ENCODE peak calls at places on chromosomes 7 and 10, in ten cellular contexts. One of them, this sample, is unnamed.

GRCh38 chr7:99372275-99373085 is 2.0 kb upstream of the ARPC1B start:
- DNase-seq in mesenteric fat pad: no peak
- DNase-seq in stimulated activated CD4-positive, alpha-beta T cell treated with anti-CD3 and anti-CD28 coated beads, Interleukin-1b, Interleukin-23, amount 100 ng/mL, for 1 hour: no peak
- DNase-seq in NCI-H345: no peak
- DNase-seq in GM12864: no peak
- DNase-seq in neural progenitor cell: peak
- DNase-seq in T-helper 2 cell: no peak
- DNase-seq in T follicular helper cell: no peak
- DNase-seq in NB4: no peak
- DNase-seq in central memory CD4-positive, alpha-beta T cell: no peak
- DNase-seq in this sample: no peak

GRCh38 chr7:96111405-96111804 is 210.5 kb downstream of the SLC25A13 start:
- DNase-seq in T follicular helper cell: no peak
- DNase-seq in NB4: no peak
- DNase-seq in central memory CD4-positive, alpha-beta T cell: no peak
- DNase-seq in T-helper 2 cell: no peak
- DNase-seq in GM12864: no peak
- DNase-seq in mesenteric fat pad: no peak
- DNase-seq in NCI-H345: no peak
- DNase-seq in neural progenitor cell: no peak
- DNase-seq in stimulated activated CD4-positive, alpha-beta T cell treated with anti-CD3 and anti-CD28 coated beads, Interleukin-1b, Interleukin-23, amount 100 ng/mL, for 1 hour: no peak
- DNase-seq in this sample: no peak

GRCh38 chr7:66303454-66304160 is 98.5 kb downstream of the TPST1 start:
- DNase-seq in GM12864: no peak
- DNase-seq in mesenteric fat pad: no peak
- DNase-seq in T-helper 2 cell: no peak
- DNase-seq in stimulated activated CD4-positive, alpha-beta T cell treated with anti-CD3 and anti-CD28 coated beads, Interleukin-1b, Interleukin-23, amount 100 ng/mL, for 1 hour: no peak
- DNase-seq in NCI-H345: no peak
- DNase-seq in neural progenitor cell: no peak
- DNase-seq in central memory CD4-positive, alpha-beta T cell: no peak
- DNase-seq in NB4: no peak
- DNase-seq in T follicular helper cell: no peak
- DNase-seq in this sample: no peak

GRCh38 chr7:138433583-138434437 is 26.2 kb upstream of the TRIM24 start:
- DNase-seq in stimulated activated CD4-positive, alpha-beta T cell treated with anti-CD3 and anti-CD28 coated beads, Interleukin-1b, Interleukin-23, amount 100 ng/mL, for 1 hour: no peak
- DNase-seq in NCI-H345: no peak
- DNase-seq in T follicular helper cell: no peak
- DNase-seq in GM12864: no peak
- DNase-seq in T-helper 2 cell: no peak
- DNase-seq in NB4: no peak
- DNase-seq in mesenteric fat pad: no peak
- DNase-seq in neural progenitor cell: no peak
- DNase-seq in central memory CD4-positive, alpha-beta T cell: no peak
- DNase-seq in this sample: no peak

GRCh38 chr7:35258125-35258890 is 4.4 kb upstream of the TBX20 start:
- DNase-seq in GM12864: no peak
- DNase-seq in NB4: no peak
- DNase-seq in mesenteric fat pad: no peak
- DNase-seq in central memory CD4-positive, alpha-beta T cell: no peak
- DNase-seq in NCI-H345: no peak
- DNase-seq in T-helper 2 cell: no peak
- DNase-seq in stimulated activated CD4-positive, alpha-beta T cell treated with anti-CD3 and anti-CD28 coated beads, Interleukin-1b, Interleukin-23, amount 100 ng/mL, for 1 hour: no peak
- DNase-seq in neural progenitor cell: peak
- DNase-seq in T follicular helper cell: no peak
- DNase-seq in this sample: no peak

GRCh38 chr10:95406651-95407280 is 116.0 kb upstream of the PDLIM1 start:
- DNase-seq in stimulated activated CD4-positive, alpha-beta T cell treated with anti-CD3 and anti-CD28 coated beads, Interleukin-1b, Interleukin-23, amount 100 ng/mL, for 1 hour: no peak
- DNase-seq in central memory CD4-positive, alpha-beta T cell: no peak
- DNase-seq in mesenteric fat pad: no peak
- DNase-seq in neural progenitor cell: no peak
- DNase-seq in T-helper 2 cell: no peak
- DNase-seq in NB4: no peak
- DNase-seq in T follicular helper cell: no peak
- DNase-seq in GM12864: no peak
- DNase-seq in NCI-H345: peak
- DNase-seq in this sample: no peak

GRCh38 chr7:46603780-46604725 is 683.0 kb upstream of the IGFBP3 start:
- DNase-seq in central memory CD4-positive, alpha-beta T cell: no peak
- DNase-seq in NB4: peak
- DNase-seq in GM12864: no peak
- DNase-seq in T follicular helper cell: no peak
- DNase-seq in stimulated activated CD4-positive, alpha-beta T cell treated with anti-CD3 and anti-CD28 coated beads, Interleukin-1b, Interleukin-23, amount 100 ng/mL, for 1 hour: no peak
- DNase-seq in mesenteric fat pad: no peak
- DNase-seq in T-helper 2 cell: no peak
- DNase-seq in NCI-H345: no peak
- DNase-seq in neural progenitor cell: no peak
- DNase-seq in this sample: no peak

GRCh38 chr10:110437761-110438341 is 59.9 kb upstream of the DUSP5 start:
- DNase-seq in neural progenitor cell: no peak
- DNase-seq in stimulated activated CD4-positive, alpha-beta T cell treated with anti-CD3 and anti-CD28 coated beads, Interleukin-1b, Interleukin-23, amount 100 ng/mL, for 1 hour: no peak
- DNase-seq in central memory CD4-positive, alpha-beta T cell: no peak
- DNase-seq in NB4: no peak
- DNase-seq in T-helper 2 cell: no peak
- DNase-seq in NCI-H345: no peak
- DNase-seq in mesenteric fat pad: peak
- DNase-seq in T follicular helper cell: no peak
- DNase-seq in GM12864: no peak
- DNase-seq in this sample: no peak

GRCh38 chr7:51138121-51139085 is 178.2 kb downstream of the COBL start:
- DNase-seq in T follicular helper cell: no peak
- DNase-seq in NCI-H345: peak
- DNase-seq in GM12864: no peak
- DNase-seq in central memory CD4-positive, alpha-beta T cell: no peak
- DNase-seq in neural progenitor cell: no peak
- DNase-seq in stimulated activated CD4-positive, alpha-beta T cell treated with anti-CD3 and anti-CD28 coated beads, Interleukin-1b, Interleukin-23, amount 100 ng/mL, for 1 hour: no peak
- DNase-seq in mesenteric fat pad: no peak
- DNase-seq in NB4: no peak
- DNase-seq in T-helper 2 cell: no peak
- DNase-seq in this sample: no peak

GRCh38 chr7:133434246-133434865 is 181.5 kb downstream of the EXOC4 start:
- DNase-seq in neural progenitor cell: peak
- DNase-seq in GM12864: no peak
- DNase-seq in NB4: peak
- DNase-seq in T follicular helper cell: no peak
- DNase-seq in central memory CD4-positive, alpha-beta T cell: no peak
- DNase-seq in NCI-H345: no peak
- DNase-seq in mesenteric fat pad: no peak
- DNase-seq in T-helper 2 cell: no peak
- DNase-seq in stimulated activated CD4-positive, alpha-beta T cell treated with anti-CD3 and anti-CD28 coated beads, Interleukin-1b, Interleukin-23, amount 100 ng/mL, for 1 hour: no peak
- DNase-seq in this sample: no peak

GRCh38 chr7:39909526-39909925 is 40.5 kb upstream of the CDK13 start:
- DNase-seq in GM12864: no peak
- DNase-seq in NB4: no peak
- DNase-seq in stimulated activated CD4-positive, alpha-beta T cell treated with anti-CD3 and anti-CD28 coated beads, Interleukin-1b, Interleukin-23, amount 100 ng/mL, for 1 hour: no peak
- DNase-seq in neural progenitor cell: no peak
- DNase-seq in T follicular helper cell: no peak
- DNase-seq in NCI-H345: no peak
- DNase-seq in central memory CD4-positive, alpha-beta T cell: no peak
- DNase-seq in mesenteric fat pad: no peak
- DNase-seq in T-helper 2 cell: no peak
- DNase-seq in this sample: no peak

GRCh38 chr10:93565421-93565820 is 1.0 kb upstream of the FFAR4 start:
- DNase-seq in stimulated activated CD4-positive, alpha-beta T cell treated with anti-CD3 and anti-CD28 coated beads, Interleukin-1b, Interleukin-23, amount 100 ng/mL, for 1 hour: no peak
- DNase-seq in T-helper 2 cell: no peak
- DNase-seq in mesenteric fat pad: no peak
- DNase-seq in central memory CD4-positive, alpha-beta T cell: no peak
- DNase-seq in T follicular helper cell: no peak
- DNase-seq in neural progenitor cell: no peak
- DNase-seq in NCI-H345: no peak
- DNase-seq in NB4: peak
- DNase-seq in GM12864: no peak
- DNase-seq in this sample: no peak

GRCh38 chr7:35254496-35255416 is 856 bp upstream of the TBX20 start:
- DNase-seq in GM12864: no peak
- DNase-seq in T follicular helper cell: no peak
- DNase-seq in NB4: no peak
- DNase-seq in T-helper 2 cell: no peak
- DNase-seq in neural progenitor cell: peak
- DNase-seq in NCI-H345: no peak
- DNase-seq in stimulated activated CD4-positive, alpha-beta T cell treated with anti-CD3 and anti-CD28 coated beads, Interleukin-1b, Interleukin-23, amount 100 ng/mL, for 1 hour: no peak
- DNase-seq in mesenteric fat pad: no peak
- DNase-seq in central memory CD4-positive, alpha-beta T cell: no peak
- DNase-seq in this sample: no peak

GRCh38 chr7:148729984-148730733 is 31.5 kb downstream of the CUL1 start:
- DNase-seq in T follicular helper cell: no peak
- DNase-seq in NCI-H345: no peak
- DNase-seq in GM12864: no peak
- DNase-seq in NB4: no peak
- DNase-seq in stimulated activated CD4-positive, alpha-beta T cell treated with anti-CD3 and anti-CD28 coated beads, Interleukin-1b, Interleukin-23, amount 100 ng/mL, for 1 hour: no peak
- DNase-seq in mesenteric fat pad: no peak
- DNase-seq in neural progenitor cell: no peak
- DNase-seq in central memory CD4-positive, alpha-beta T cell: no peak
- DNase-seq in T-helper 2 cell: no peak
- DNase-seq in this sample: no peak

GRCh38 chr7:147400926-147401325 is 1189.6 kb upstream of the C7orf33 start:
- DNase-seq in GM12864: no peak
- DNase-seq in mesenteric fat pad: no peak
- DNase-seq in T-helper 2 cell: no peak
- DNase-seq in stimulated activated CD4-positive, alpha-beta T cell treated with anti-CD3 and anti-CD28 coated beads, Interleukin-1b, Interleukin-23, amount 100 ng/mL, for 1 hour: no peak
- DNase-seq in neural progenitor cell: no peak
- DNase-seq in NB4: no peak
- DNase-seq in central memory CD4-positive, alpha-beta T cell: no peak
- DNase-seq in NCI-H345: no peak
- DNase-seq in T follicular helper cell: no peak
- DNase-seq in this sample: no peak

GRCh38 chr7:103851357-103851756 is 138.1 kb downstream of the RELN start:
- DNase-seq in central memory CD4-positive, alpha-beta T cell: no peak
- DNase-seq in T follicular helper cell: no peak
- DNase-seq in NB4: peak
- DNase-seq in stimulated activated CD4-positive, alpha-beta T cell treated with anti-CD3 and anti-CD28 coated beads, Interleukin-1b, Interleukin-23, amount 100 ng/mL, for 1 hour: no peak
- DNase-seq in mesenteric fat pad: no peak
- DNase-seq in neural progenitor cell: peak
- DNase-seq in GM12864: no peak
- DNase-seq in NCI-H345: no peak
- DNase-seq in T-helper 2 cell: no peak
- DNase-seq in this sample: no peak

GRCh38 chr7:143214789-143215679 is 6.8 kb upstream of the TAS2R40 start:
- DNase-seq in NCI-H345: peak
- DNase-seq in T follicular helper cell: peak
- DNase-seq in neural progenitor cell: peak
- DNase-seq in stimulated activated CD4-positive, alpha-beta T cell treated with anti-CD3 and anti-CD28 coated beads, Interleukin-1b, Interleukin-23, amount 100 ng/mL, for 1 hour: peak
- DNase-seq in T-helper 2 cell: no peak
- DNase-seq in central memory CD4-positive, alpha-beta T cell: peak
- DNase-seq in mesenteric fat pad: no peak
- DNase-seq in NB4: peak
- DNase-seq in GM12864: peak
- DNase-seq in this sample: peak

GRCh38 chr10:50740351-50740688 is 584 bp downstream of the ASAH2B start:
- DNase-seq in T-helper 2 cell: no peak
- DNase-seq in T follicular helper cell: peak
- DNase-seq in NB4: no peak
- DNase-seq in mesenteric fat pad: no peak
- DNase-seq in central memory CD4-positive, alpha-beta T cell: peak
- DNase-seq in GM12864: no peak
- DNase-seq in NCI-H345: peak
- DNase-seq in neural progenitor cell: peak
- DNase-seq in stimulated activated CD4-positive, alpha-beta T cell treated with anti-CD3 and anti-CD28 coated beads, Interleukin-1b, Interleukin-23, amount 100 ng/mL, for 1 hour: no peak
- DNase-seq in this sample: peak

GRCh38 chr7:143381427-143382125 is 431 bp downstream of the ZYX start:
- DNase-seq in central memory CD4-positive, alpha-beta T cell: no peak
- DNase-seq in T follicular helper cell: no peak
- DNase-seq in T-helper 2 cell: no peak
- DNase-seq in stimulated activated CD4-positive, alpha-beta T cell treated with anti-CD3 and anti-CD28 coated beads, Interleukin-1b, Interleukin-23, amount 100 ng/mL, for 1 hour: no peak
- DNase-seq in NB4: no peak
- DNase-seq in mesenteric fat pad: peak
- DNase-seq in neural progenitor cell: peak
- DNase-seq in GM12864: no peak
- DNase-seq in NCI-H345: peak
- DNase-seq in this sample: no peak

GRCh38 chr7:83528925-83529423 is 120.0 kb downstream of the SEMA3E start:
- DNase-seq in T follicular helper cell: no peak
- DNase-seq in central memory CD4-positive, alpha-beta T cell: no peak
- DNase-seq in NCI-H345: no peak
- DNase-seq in neural progenitor cell: no peak
- DNase-seq in stimulated activated CD4-positive, alpha-beta T cell treated with anti-CD3 and anti-CD28 coated beads, Interleukin-1b, Interleukin-23, amount 100 ng/mL, for 1 hour: no peak
- DNase-seq in GM12864: no peak
- DNase-seq in mesenteric fat pad: no peak
- DNase-seq in T-helper 2 cell: no peak
- DNase-seq in NB4: no peak
- DNase-seq in this sample: no peak

GRCh38 chr7:101559586-101559985 is 69.5 kb downstream of the MYL10 start:
- DNase-seq in NB4: no peak
- DNase-seq in T-helper 2 cell: no peak
- DNase-seq in neural progenitor cell: no peak
- DNase-seq in stimulated activated CD4-positive, alpha-beta T cell treated with anti-CD3 and anti-CD28 coated beads, Interleukin-1b, Interleukin-23, amount 100 ng/mL, for 1 hour: no peak
- DNase-seq in T follicular helper cell: no peak
- DNase-seq in central memory CD4-positive, alpha-beta T cell: no peak
- DNase-seq in mesenteric fat pad: peak
- DNase-seq in NCI-H345: no peak
- DNase-seq in GM12864: no peak
- DNase-seq in this sample: no peak

GRCh38 chr10:97542169-97543024 is 30.2 kb upstream of the ANKRD2 start:
- DNase-seq in NB4: peak
- DNase-seq in T follicular helper cell: no peak
- DNase-seq in NCI-H345: no peak
- DNase-seq in GM12864: no peak
- DNase-seq in central memory CD4-positive, alpha-beta T cell: no peak
- DNase-seq in neural progenitor cell: peak
- DNase-seq in T-helper 2 cell: no peak
- DNase-seq in stimulated activated CD4-positive, alpha-beta T cell treated with anti-CD3 and anti-CD28 coated beads, Interleukin-1b, Interleukin-23, amount 100 ng/mL, for 1 hour: no peak
- DNase-seq in mesenteric fat pad: no peak
- DNase-seq in this sample: no peak

GRCh38 chr10:79376751-79377556 is 29.7 kb downstream of the PPIF start:
- DNase-seq in T-helper 2 cell: no peak
- DNase-seq in stimulated activated CD4-positive, alpha-beta T cell treated with anti-CD3 and anti-CD28 coated beads, Interleukin-1b, Interleukin-23, amount 100 ng/mL, for 1 hour: no peak
- DNase-seq in NCI-H345: no peak
- DNase-seq in central memory CD4-positive, alpha-beta T cell: no peak
- DNase-seq in mesenteric fat pad: peak
- DNase-seq in GM12864: no peak
- DNase-seq in neural progenitor cell: no peak
- DNase-seq in NB4: peak
- DNase-seq in T follicular helper cell: no peak
- DNase-seq in this sample: no peak

GRCh38 chr7:26399309-26399610 is 107.6 kb downstream of the SNX10 start:
- DNase-seq in mesenteric fat pad: no peak
- DNase-seq in T-helper 2 cell: no peak
- DNase-seq in central memory CD4-positive, alpha-beta T cell: no peak
- DNase-seq in NCI-H345: no peak
- DNase-seq in stimulated activated CD4-positive, alpha-beta T cell treated with anti-CD3 and anti-CD28 coated beads, Interleukin-1b, Interleukin-23, amount 100 ng/mL, for 1 hour: no peak
- DNase-seq in neural progenitor cell: peak
- DNase-seq in GM12864: no peak
- DNase-seq in T follicular helper cell: no peak
- DNase-seq in NB4: no peak
- DNase-seq in this sample: no peak

GRCh38 chr10:101939273-101939635 is 95.7 kb upstream of the KCNIP2 start:
- DNase-seq in mesenteric fat pad: no peak
- DNase-seq in NB4: peak
- DNase-seq in NCI-H345: no peak
- DNase-seq in T follicular helper cell: no peak
- DNase-seq in GM12864: peak
- DNase-seq in central memory CD4-positive, alpha-beta T cell: no peak
- DNase-seq in neural progenitor cell: no peak
- DNase-seq in T-helper 2 cell: no peak
- DNase-seq in stimulated activated CD4-positive, alpha-beta T cell treated with anti-CD3 and anti-CD28 coated beads, Interleukin-1b, Interleukin-23, amount 100 ng/mL, for 1 hour: no peak
- DNase-seq in this sample: no peak

GRCh38 chr7:37234928-37235327 is 213.7 kb downstream of the ELMO1 start:
- DNase-seq in T follicular helper cell: peak
- DNase-seq in mesenteric fat pad: no peak
- DNase-seq in stimulated activated CD4-positive, alpha-beta T cell treated with anti-CD3 and anti-CD28 coated beads, Interleukin-1b, Interleukin-23, amount 100 ng/mL, for 1 hour: no peak
- DNase-seq in GM12864: no peak
- DNase-seq in central memory CD4-positive, alpha-beta T cell: peak
- DNase-seq in neural progenitor cell: peak
- DNase-seq in T-helper 2 cell: no peak
- DNase-seq in NB4: peak
- DNase-seq in NCI-H345: peak
- DNase-seq in this sample: no peak

GRCh38 chr10:93991596-93992284 is 2.0 kb upstream of the PLCE1 start:
- DNase-seq in T follicular helper cell: no peak
- DNase-seq in neural progenitor cell: peak
- DNase-seq in mesenteric fat pad: no peak
- DNase-seq in GM12864: no peak
- DNase-seq in central memory CD4-positive, alpha-beta T cell: no peak
- DNase-seq in stimulated activated CD4-positive, alpha-beta T cell treated with anti-CD3 and anti-CD28 coated beads, Interleukin-1b, Interleukin-23, amount 100 ng/mL, for 1 hour: no peak
- DNase-seq in NCI-H345: no peak
- DNase-seq in T-helper 2 cell: no peak
- DNase-seq in NB4: no peak
- DNase-seq in this sample: no peak

GRCh38 chr7:111041577-111041976 is 49.4 kb upstream of the LRRN3 start:
- DNase-seq in stimulated activated CD4-positive, alpha-beta T cell treated with anti-CD3 and anti-CD28 coated beads, Interleukin-1b, Interleukin-23, amount 100 ng/mL, for 1 hour: no peak
- DNase-seq in mesenteric fat pad: no peak
- DNase-seq in NCI-H345: no peak
- DNase-seq in central memory CD4-positive, alpha-beta T cell: no peak
- DNase-seq in T-helper 2 cell: no peak
- DNase-seq in GM12864: no peak
- DNase-seq in T follicular helper cell: no peak
- DNase-seq in NB4: no peak
- DNase-seq in neural progenitor cell: no peak
- DNase-seq in this sample: no peak